ENCODE peak calls at places on chromosomes 3 and 15, in nine cellular contexts. R, B, K, G, U, L, D, O and J are unnamed samples.

GRCh38 chr3:188271226-188271894 is 117.4 kb downstream of the LPP start:
- DNase-seq in R (no peak), B (no peak), K (no peak), G (no peak), U (no peak), L (no peak), D (no peak), O (no peak), J (no peak)

GRCh38 chr15:99683000-99683670 is 50.1 kb downstream of the LYSMD4 start:
- DNase-seq in R (peak), B (no peak), K (peak), G (peak), U (no peak), L (no peak), D (no peak), O (no peak), J (peak)

GRCh38 chr15:72133211-72133610 is 15.0 kb downstream of the SENP8 start:
- DNase-seq in R (no peak), B (no peak), K (no peak), G (no peak), U (no peak), L (no peak), D (no peak), O (no peak), J (no peak)

GRCh38 chr3:112514527-112515128 is 15.4 kb upstream of the BTLA start:
- DNase-seq in R (no peak), B (peak), K (peak), G (peak), U (no peak), L (peak), D (no peak), O (no peak), J (no peak)

GRCh38 chr3:63931290-63931689 is 19.1 kb upstream of the SCAANT1 start:
- DNase-seq in R (no peak), B (no peak), K (no peak), G (no peak), U (no peak), L (no peak), D (no peak), O (no peak), J (no peak)

GRCh38 chr3:118890186-118890585 is 144.5 kb downstream of the IGSF11 start:
- DNase-seq in R (no peak), B (no peak), K (no peak), G (no peak), U (no peak), L (no peak), D (no peak), O (no peak), J (no peak)

GRCh38 chr3:140995881-140996280 is 54.2 kb downstream of the SLC25A36 start:
- DNase-seq in R (peak), B (no peak), K (no peak), G (no peak), U (no peak), L (no peak), D (no peak), O (no peak), J (no peak)

GRCh38 chr15:96341465-96342142 is 11.1 kb downstream of the NR2F2 start:
- DNase-seq in R (peak), B (peak), K (no peak), G (no peak), U (no peak), L (no peak), D (no peak), O (no peak), J (no peak)

GRCh38 chr3:79872483-79872882 is 104.7 kb upstream of the ROBO1 start:
- DNase-seq in R (peak), B (peak), K (no peak), G (peak), U (no peak), L (no peak), D (no peak), O (peak), J (peak)

GRCh38 chr3:40877651-40878463 is 321.4 kb upstream of the CTNNB1 start:
- DNase-seq in R (peak), B (peak), K (no peak), G (no peak), U (no peak), L (no peak), D (no peak), O (no peak), J (no peak)

GRCh38 chr3:57709559-57709958 is 16.7 kb upstream of the DENND6A start:
- DNase-seq in R (no peak), B (no peak), K (no peak), G (no peak), U (no peak), L (no peak), D (no peak), O (no peak), J (no peak)

GRCh38 chr3:17158941-17159682 is 274.4 kb downstream of the PLCL2 start:
- DNase-seq in R (no peak), B (no peak), K (no peak), G (peak), U (peak), L (no peak), D (no peak), O (no peak), J (no peak)

GRCh38 chr15:59169337-59169736 is 37.3 kb upstream of the LDHAL6B start:
- DNase-seq in R (peak), B (peak), K (no peak), G (peak), U (no peak), L (no peak), D (no peak), O (peak), J (peak)

GRCh38 chr3:112629425-112629824 is 11.5 kb downstream of the CCDC80 start:
- DNase-seq in R (peak), B (peak), K (peak), G (peak), U (peak), L (no peak), D (no peak), O (peak), J (peak)

GRCh38 chr3:11288786-11289637 is 16.8 kb downstream of the ATG7 start:
- DNase-seq in R (peak), B (peak), K (peak), G (peak), U (peak), L (peak), D (no peak), O (peak), J (peak)

GRCh38 chr15:80494311-80494710 is 90.1 kb downstream of the ARNT2 start:
- DNase-seq in R (peak), B (peak), K (no peak), G (peak), U (no peak), L (no peak), D (no peak), O (no peak), J (peak)

GRCh38 chr3:114673481-114673880 is 379.7 kb downstream of the TIGIT start:
- DNase-seq in R (no peak), B (no peak), K (no peak), G (no peak), U (no peak), L (no peak), D (no peak), O (no peak), J (no peak)

GRCh38 chr3:42696356-42697301 is 6.0 kb downstream of the HHATL start:
- DNase-seq in R (no peak), B (no peak), K (no peak), G (no peak), U (no peak), L (no peak), D (no peak), O (no peak), J (no peak)

GRCh38 chr3:149936812-149937230 is 33.9 kb downstream of the PFN2 start:
- DNase-seq in R (peak), B (peak), K (peak), G (peak), U (peak), L (peak), D (peak), O (peak), J (peak)

GRCh38 chr3:184465883-184466412 is 86.1 kb downstream of the CHRD start:
- DNase-seq in R (no peak), B (no peak), K (no peak), G (no peak), U (no peak), L (no peak), D (no peak), O (no peak), J (no peak)

GRCh38 chr3:13420051-13420816 is at the start of gene NUP210:
- DNase-seq in R (no peak), B (no peak), K (peak), G (no peak), U (no peak), L (peak), D (peak), O (no peak), J (no peak)

GRCh38 chr15:47742334-47742733 is 25.0 kb downstream of the SEMA6D start:
- DNase-seq in R (no peak), B (no peak), K (no peak), G (no peak), U (no peak), L (no peak), D (no peak), O (no peak), J (no peak)

GRCh38 chr3:194682651-194683310 is 2.9 kb upstream of the FAM43A start:
- DNase-seq in R (peak), B (peak), K (peak), G (peak), U (peak), L (peak), D (peak), O (peak), J (peak)

GRCh38 chr3:20043398-20043797 is 3.2 kb downstream of the KAT2B start:
- DNase-seq in R (peak), B (peak), K (peak), G (no peak), U (no peak), L (peak), D (no peak), O (no peak), J (peak)

GRCh38 chr3:160707187-160707789 is 30.3 kb downstream of the ARL14 start:
- DNase-seq in R (peak), B (peak), K (peak), G (peak), U (no peak), L (peak), D (peak), O (no peak), J (peak)

GRCh38 chr15:63353887-63354286 is 27.8 kb downstream of the CA12 start:
- DNase-seq in R (no peak), B (no peak), K (no peak), G (no peak), U (no peak), L (no peak), D (no peak), O (no peak), J (no peak)

GRCh38 chr3:140128217-140129137 is 193.5 kb downstream of the CLSTN2 start:
- DNase-seq in R (peak), B (peak), K (no peak), G (peak), U (peak), L (peak), D (peak), O (no peak), J (peak)

GRCh38 chr3:72634128-72634527 is 214.1 kb downstream of the SHQ1 start:
- DNase-seq in R (no peak), B (no peak), K (peak), G (no peak), U (no peak), L (peak), D (no peak), O (no peak), J (no peak)

GRCh38 chr15:66611257-66612053 is 45.7 kb upstream of the LCTL start:
- DNase-seq in R (no peak), B (no peak), K (no peak), G (no peak), U (no peak), L (no peak), D (no peak), O (no peak), J (no peak)

GRCh38 chr3:15629860-15630597 is 28.5 kb downstream of the BTD start:
- DNase-seq in R (peak), B (peak), K (peak), G (peak), U (no peak), L (peak), D (peak), O (peak), J (peak)

GRCh38 chr15:60616147-60616546 is 137.2 kb upstream of the ICE2 start:
- DNase-seq in R (no peak), B (no peak), K (no peak), G (no peak), U (no peak), L (no peak), D (no peak), O (no peak), J (no peak)

GRCh38 chr15:29196306-29196705 is 73.3 kb downstream of the NSMCE3 start:
- DNase-seq in R (no peak), B (no peak), K (no peak), G (no peak), U (no peak), L (no peak), D (no peak), O (no peak), J (no peak)

GRCh38 chr15:82536409-82537350 is 3.6 kb downstream of the RPS17 start:
- DNase-seq in R (no peak), B (no peak), K (no peak), G (no peak), U (no peak), L (no peak), D (no peak), O (no peak), J (no peak)

GRCh38 chr15:44804303-44805046 is 68.1 kb downstream of the TRIM69 start:
- DNase-seq in R (peak), B (no peak), K (peak), G (no peak), U (no peak), L (no peak), D (no peak), O (no peak), J (no peak)

GRCh38 chr15:99105516-99106341 is 849 bp downstream of the SYNM start:
- DNase-seq in R (peak), B (peak), K (peak), G (peak), U (no peak), L (peak), D (peak), O (no peak), J (no peak)